ENCODE peak calls at places on chromosomes 2 and 18, in nine cellular contexts. D, Q, U, I, X, Y, P, M and C are unnamed samples.

GRCh38 chr18:69998523-69998987 is 50.9 kb upstream of the CD226 start:
- DNase-seq in X (no peak), I (no peak), M (no peak), U (no peak), D (no peak), P (peak; percentile 6), Q (no peak), Y (no peak), C (no peak)

GRCh38 chr18:9629709-9630108 is 15.3 kb upstream of the PPP4R1 start:
- DNase-seq in X (no peak), I (no peak), Y (no peak), M (no peak), Q (no peak), U (no peak), P (no peak), D (no peak), C (no peak)

GRCh38 chr18:8765692-8766463 is 60.5 kb downstream of the MTCL1 start:
- DNase-seq in Y (no peak), P (no peak), M (no peak), X (no peak), I (no peak), D (no peak), Q (no peak), U (no peak), C (no peak)

GRCh38 chr2:86622878-86623548 is 652 bp downstream of the RNF103 start:
- DNase-seq in M (peak; percentile 52), U (peak; percentile 31), D (no peak), I (no peak), Q (peak; percentile 23), P (peak; percentile 48), Y (peak; percentile 79), X (peak; percentile 5), C (no peak)

GRCh38 chr2:239821694-239822075 is 203.5 kb downstream of the NDUFA10 start:
- DNase-seq in U (no peak), I (no peak), X (no peak), Y (peak; percentile 28), P (no peak), M (no peak), Q (no peak), D (no peak), C (no peak)

GRCh38 chr2:151766421-151767153 is 32.3 kb upstream of the NEB start:
- DNase-seq in X (no peak), D (no peak), I (no peak), P (no peak), M (no peak), Y (no peak), Q (no peak), U (no peak), C (peak; percentile 47)

GRCh38 chr2:191995285-191995684 is 148.4 kb upstream of the CAVIN2 start:
- DNase-seq in M (peak; percentile 5), P (no peak), I (no peak), U (no peak), X (peak; percentile 19), Y (no peak), Q (no peak), D (peak; percentile 33), C (no peak)

GRCh38 chr2:100752628-100753333 is 67.2 kb upstream of the NPAS2 start:
- DNase-seq in X (peak; percentile 99), M (no peak), U (no peak), Y (no peak), Q (no peak), I (no peak), D (peak; percentile 97), P (no peak), C (no peak)

GRCh38 chr2:58664523-58665155 is 423.5 kb upstream of the FANCL start:
- DNase-seq in Q (no peak), M (no peak), U (no peak), P (no peak), I (no peak), X (no peak), D (peak; percentile 37), Y (no peak), C (no peak)